ENCODE peak calls at places on chromosomes 1 and 21, in nine cellular contexts. W, E, K, J, Z, Q, U, D and S are unnamed samples.

GRCh38 chr1:41358152-41358937 is 2.9 kb upstream of the FOXO6 start:
- DNase-seq in K (peak; percentile 61), D (no peak), Q (no peak), J (no peak), W (no peak), E (peak; percentile 37), U (no peak), Z (peak; percentile 62), S (no peak)

GRCh38 chr21:38254970-38255369 is 1.8 kb upstream of the KCNJ15 start:
- DNase-seq in K (no peak), Z (no peak), J (no peak), D (no peak), W (no peak), Q (no peak), U (no peak), E (no peak), S (no peak)

GRCh38 chr1:117171900-117172501 is 38.7 kb downstream of the VTCN1 start:
- DNase-seq in U (no peak), Q (peak; percentile 66), J (no peak), K (peak; percentile 27), E (peak; percentile 92), D (no peak), Z (peak; percentile 95), W (peak; percentile 89), S (no peak)

GRCh38 chr1:94819945-94820746 is at the start of gene SLC44A3:
- DNase-seq in D (no peak), E (peak; percentile 82), W (peak; percentile 28), J (peak; percentile 85), K (peak; percentile 84), U (peak; percentile 88), Q (peak; percentile 45), Z (peak; percentile 54), S (peak; percentile 4)

GRCh38 chr1:183635112-183635605 is 424 bp downstream of the ARPC5 start:
- DNase-seq in Q (no peak), U (peak; percentile 71), D (no peak), W (no peak), E (no peak), J (peak; percentile 69), Z (peak; percentile 39), K (peak; percentile 54), S (no peak)

GRCh38 chr1:43836267-43836951 is 97.2 kb upstream of the ARTN start:
- DNase-seq in U (peak; percentile 85), E (no peak), K (no peak), J (peak; percentile 7), Q (peak; percentile 33), Z (peak; percentile 91), D (no peak), W (no peak), S (peak; percentile 57)

GRCh38 chr1:46184920-46185658 is 8.8 kb upstream of the P3R3URF start:
- DNase-seq in Z (no peak), U (no peak), E (no peak), W (no peak), K (no peak), J (no peak), D (no peak), Q (no peak), S (no peak)

GRCh38 chr1:7644906-7645750 is 126.0 kb upstream of the VAMP3 start:
- DNase-seq in U (peak; percentile 67), W (no peak), Q (no peak), D (no peak), Z (no peak), K (no peak), J (no peak), E (no peak), S (peak; percentile 37)

GRCh38 chr1:167995038-167995437 is 58.2 kb upstream of the MPC2 start:
- DNase-seq in E (no peak), Q (no peak), W (peak; percentile 9), Z (no peak), D (no peak), K (no peak), J (no peak), U (no peak), S (no peak)

GRCh38 chr1:59043796-59044195 is 253.1 kb upstream of the FGGY start:
- DNase-seq in U (no peak), J (peak; percentile 96), Z (peak; percentile 67), Q (peak; percentile 55), W (peak; percentile 83), K (no peak), E (no peak), D (no peak), S (no peak)

GRCh38 chr1:100443739-100444571 is 91.6 kb downstream of the CDC14A start:
- DNase-seq in E (no peak), U (no peak), K (no peak), W (peak; percentile 50), Z (no peak), D (no peak), J (peak; percentile 8), Q (peak; percentile 63), S (peak; percentile 52)

GRCh38 chr1:107093385-107093784 is 36.9 kb downstream of the PRMT6 start:
- DNase-seq in E (no peak), Q (no peak), W (no peak), Z (no peak), J (no peak), K (no peak), U (no peak), D (no peak), S (no peak)

GRCh38 chr1:43704838-43705237 is 2.5 kb upstream of the ST3GAL3 start:
- DNase-seq in E (no peak), K (peak; percentile 17), W (peak; percentile 44), J (peak; percentile 45), Z (peak; percentile 37), Q (peak; percentile 43), D (no peak), U (no peak), S (peak; percentile 18)

GRCh38 chr1:23118957-23119792 is 49.5 kb downstream of the LUZP1 start:
- DNase-seq in D (no peak), U (no peak), Q (peak; percentile 39), J (peak; percentile 52), K (no peak), E (no peak), W (peak; percentile 35), Z (no peak), S (peak; percentile 18)

GRCh38 chr1:30763654-30764248 is 6.2 kb upstream of the LAPTM5 start:
- DNase-seq in Z (no peak), K (no peak), Q (peak; percentile 72), E (no peak), W (no peak), D (no peak), J (peak; percentile 7), U (no peak), S (no peak)

GRCh38 chr1:232377494-232377770 is 252.5 kb downstream of the SIPA1L2 start:
- DNase-seq in J (peak; percentile 48), E (no peak), D (no peak), Q (peak; percentile 81), U (no peak), Z (peak; percentile 40), W (peak; percentile 40), K (no peak), S (no peak)

GRCh38 chr1:224615861-224616760 is at the start of gene CNIH3:
- DNase-seq in W (peak; percentile 65), D (no peak), E (peak; percentile 91), Q (peak; percentile 90), J (peak; percentile 42), K (peak; percentile 93), U (peak; percentile 68), Z (peak; percentile 53), S (no peak)

GRCh38 chr1:182587666-182588438 is 1.2 kb downstream of the RNASEL start:
- DNase-seq in Q (no peak), J (no peak), Z (no peak), D (no peak), E (no peak), K (no peak), W (no peak), U (no peak), S (no peak)
- H3K4me3 ChIP-seq in Q (peak overlapping the region; percentile 76), J (peak overlapping the region; percentile 85), Z (peak overlapping the region; percentile 79), D (peak overlapping the region; percentile 69), E (peak overlapping the region; percentile 47), K (peak overlapping the region; percentile 44), W (peak overlapping the region; percentile 82), U (no peak overlapping the region), S (peak overlapping the region; percentile 77)

GRCh38 chr1:11772458-11772857 is 10.5 kb downstream of the C1orf167 start:
- DNase-seq in J (no peak), Q (no peak), E (no peak), Z (no peak), U (no peak), D (no peak), K (peak; percentile 40), W (no peak), S (peak; percentile 24)
- H3K4me3 ChIP-seq in J (no peak overlapping the region), Q (no peak overlapping the region), E (no peak overlapping the region), Z (no peak overlapping the region), U (no peak overlapping the region), D (no peak overlapping the region), K (no peak overlapping the region), W (no peak overlapping the region), S (no peak overlapping the region)

GRCh38 chr1:235327559-235328270 is at the start of gene ARID4B:
- DNase-seq in W (no peak), U (peak; percentile 95), Q (no peak), D (peak; percentile 56), J (no peak), E (peak; percentile 52), K (no peak), Z (no peak), S (no peak)

GRCh38 chr1:235328271-235329138 is at the start of gene GGPS1:
- DNase-seq in K (peak; percentile 100), Z (peak; percentile 100), U (peak; percentile 92), Q (peak; percentile 100), W (peak; percentile 100), J (peak; percentile 100), D (peak; percentile 93), E (peak; percentile 99), S (peak; percentile 100)

GRCh38 chr1:235329139-235329808 is 904 bp downstream of the GGPS1 start:
- DNase-seq in U (peak; percentile 24), J (peak; percentile 77), Q (no peak), K (peak; percentile 47), W (peak; percentile 63), Z (peak; percentile 48), E (peak; percentile 70), D (no peak), S (peak; percentile 85)

GRCh38 chr1:235330918-235331285 is 2.5 kb downstream of the GGPS1 start:
- DNase-seq in U (no peak), J (no peak), E (no peak), K (no peak), D (no peak), Q (no peak), Z (no peak), W (no peak), S (no peak)

GRCh38 chr1:235331391-235331790 is 3.0 kb downstream of the GGPS1 start:
- DNase-seq in U (no peak), W (no peak), J (peak; percentile 11), Q (no peak), D (no peak), Z (no peak), K (no peak), E (no peak), S (no peak)
- H3K4me3 ChIP-seq in U (peak overlapping the region; percentile 86), W (no peak overlapping the region), J (peak overlapping the region; percentile 40), Q (no peak overlapping the region), D (no peak overlapping the region), Z (peak overlapping the region; percentile 14), K (peak overlapping the region; percentile 75), E (peak overlapping the region; percentile 83), S (peak overlapping the region; percentile 50)

DNA sequence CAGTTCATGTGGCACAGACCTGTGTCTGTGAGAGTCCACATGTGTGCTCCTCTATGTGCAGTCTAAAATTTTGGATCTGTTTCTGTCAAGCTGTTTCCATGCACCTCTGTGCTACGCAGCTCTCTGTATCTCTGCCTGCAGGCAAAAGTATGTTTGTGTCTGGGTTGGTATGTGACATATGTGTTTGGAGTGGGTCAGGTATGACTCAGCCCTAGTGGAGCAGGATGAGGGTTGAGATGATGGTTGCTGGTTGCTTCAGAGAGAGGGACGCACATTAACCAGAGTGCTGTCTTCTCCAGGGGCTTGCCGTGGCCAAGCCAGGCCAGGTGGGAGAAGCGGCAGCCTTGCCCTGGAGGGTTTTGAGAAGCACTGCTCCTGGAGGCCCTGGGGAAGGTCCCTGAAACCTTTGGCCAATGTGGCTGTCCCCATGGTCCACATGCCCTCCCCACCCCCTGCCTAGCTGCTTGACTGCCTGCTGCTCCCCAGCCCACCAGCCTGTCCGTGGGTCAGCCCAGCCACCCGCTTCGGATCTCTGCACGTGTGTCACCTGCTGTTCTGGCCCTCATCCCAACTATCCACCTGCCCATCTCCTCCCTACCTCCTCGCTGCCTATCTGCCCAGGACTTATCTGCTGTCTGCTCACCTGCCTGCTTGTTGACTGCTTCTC is 4.1 kb upstream of the EVA1B start:
- DNase-seq in W (peak; percentile 50), K (no peak), U (no peak), E (no peak), Q (peak; percentile 34), Z (peak; percentile 88), D (no peak), J (peak; percentile 73), S (no peak)
- H3K4me3 ChIP-seq in W (no peak overlapping the region), K (no peak overlapping the region), U (no peak overlapping the region), E (no peak overlapping the region), Q (no peak overlapping the region), Z (no peak overlapping the region), D (no peak overlapping the region), J (no peak overlapping the region), S (no peak overlapping the region)